ENCODE peak calls at places on chromosomes 4 and X, in eight cellular contexts. S is upper lobe of left lung, F is GM23338, I is HepG2, Q is K562, V is Panc1, P is GM12878, D is HCT116. R is an unnamed sample. For H3K4me1, the result is how much of the 10 kb centered on the place peaks cover.

GRCh38 chr4:146835096-146835495 is 110.6 kb downstream of the TTC29 start:
- ATAC-seq in F (no peak), Q (no peak), D (no peak), S (no peak), P (no peak), I (no peak), V (no peak), R (no peak)

GRCh38 chr4:45925809-45926208 is 198.0 kb downstream of the GABRG1 start:
- ATAC-seq in I (no peak), D (no peak), S (no peak), P (no peak), V (no peak), F (no peak), Q (no peak), R (no peak)

GRCh38 chrX:153526801-153527599 is 9.6 kb downstream of the ATP2B3 start:
- ATAC-seq in D (no peak), I (no peak), F (no peak), Q (no peak), S (no peak), V (no peak), P (no peak), R (no peak)

GRCh38 chrX:64976673-64977040 is 407 bp upstream of the ZC4H2 start:
- ATAC-seq in D (peak), P (no peak), V (no peak), I (no peak), F (peak), S (peak), Q (no peak), R (peak)

GRCh38 chr4:112813790-112814189 is 176.8 kb downstream of the LARP7 start:
- ATAC-seq in Q (no peak), V (no peak), D (no peak), P (peak), S (no peak), I (no peak), F (no peak), R (no peak)

GRCh38 chr4:168811207-168811606 is 198.8 kb downstream of the CBR4 start:
- ATAC-seq in P (no peak), F (no peak), V (no peak), S (no peak), D (no peak), Q (no peak), I (no peak), R (no peak)

GRCh38 chr4:186724048-186724860 is 598 bp upstream of the FAT1 start:
- ATAC-seq in S (peak), Q (peak), F (peak), D (no peak), I (peak), P (no peak), V (peak), R (peak)

GRCh38 chr4:73080789-73081188 is 11.3 kb upstream of the COX18 start:
- ATAC-seq in P (peak), D (no peak), Q (no peak), I (no peak), F (no peak), S (no peak), V (no peak), R (no peak)

GRCh38 chrX:71118985-71119535 is 664 bp downstream of the MED12 start:
- ATAC-seq in Q (peak), S (peak), I (peak), P (peak), D (peak), F (peak), V (peak), R (no peak)

GRCh38 chr4:11623726-11624037 is 195.0 kb upstream of the HS3ST1 start:
- ATAC-seq in S (no peak), P (peak), I (no peak), F (peak), V (no peak), Q (no peak), D (peak), R (no peak)

GRCh38 chrX:76454456-76454927 is 27.0 kb downstream of the MAGEE1 start:
- ATAC-seq in P (peak), F (peak), S (no peak), Q (no peak), V (no peak), I (peak), D (peak), R (no peak)

GRCh38 chr4:145103496-145103895 is 5.4 kb downstream of the ABCE1 start:
- ATAC-seq in F (no peak), V (no peak), S (no peak), I (no peak), D (no peak), P (peak), Q (no peak), R (no peak)

GRCh38 chr4:43999669-44000068 is 448.9 kb downstream of the KCTD8 start:
- ATAC-seq in P (no peak), V (no peak), D (no peak), Q (no peak), S (no peak), I (no peak), F (no peak), R (no peak)

GRCh38 chrX:9562851-9563250 is 98.0 kb downstream of the TBL1X start:
- ATAC-seq in V (peak), D (peak), F (no peak), P (no peak), I (peak), S (no peak), Q (no peak), R (peak)

GRCh38 chrX:15376956-15377355 is 7.3 kb downstream of the VEGFD start:
- ATAC-seq in I (no peak), P (no peak), Q (no peak), S (no peak), F (no peak), V (no peak), D (no peak), R (no peak)

GRCh38 chrX:39725928-39726619 is 371.7 kb downstream of the BCOR start:
- ATAC-seq in F (no peak), D (no peak), S (peak), I (no peak), V (no peak), P (no peak), Q (no peak), R (peak)

GRCh38 chr4:41509411-41510008 is 28.4 kb upstream of the LIMCH1 start:
- ATAC-seq in I (no peak), S (no peak), V (no peak), F (no peak), P (no peak), D (no peak), Q (no peak), R (no peak)

GRCh38 chr4:163332526-163333405 is at the start of gene NPY1R:
- ATAC-seq in D (peak), I (peak), S (peak), V (peak), P (peak), Q (peak), F (peak), R (peak)

GRCh38 chr4:167150587-167150986 is 83.7 kb downstream of the SPOCK3 start:
- ATAC-seq in P (no peak), V (no peak), Q (no peak), S (no peak), D (no peak), F (no peak), I (no peak), R (no peak)

GRCh38 chr4:112735474-112735951 is 98.6 kb downstream of the LARP7 start:
- ATAC-seq in S (no peak), I (no peak), D (no peak), F (no peak), P (peak), Q (no peak), V (no peak), R (no peak)

GRCh38 chr4:165369522-165369921 is 9.3 kb upstream of the CPE start:
- ATAC-seq in D (no peak), V (no peak), S (no peak), P (no peak), Q (no peak), F (no peak), I (peak), R (no peak)

GRCh38 chr4:146256328-146256727 is 42.0 kb downstream of the REELD1 start:
- ATAC-seq in F (no peak), Q (no peak), D (no peak), P (no peak), V (no peak), S (no peak), I (no peak), R (no peak)

GRCh38 chrX:115233497-115234219 is at the start of gene LRCH2:
- ATAC-seq in D (no peak), F (peak), P (peak), I (no peak), Q (no peak), S (peak), V (peak), R (peak)
- TF ChIP-seq POLR2AphosphoS5 in D (no peak), F (no peak), P (no peak), I (no peak), Q (no peak), S (no peak), V (no peak), R (no peak)

GRCh38 chr4:153314915-153315314 is 29.6 kb upstream of the MND1 start:
- ATAC-seq in P (no peak), F (no peak), V (no peak), Q (no peak), I (no peak), S (no peak), D (no peak), R (no peak)

GRCh38 chr4:153322791-153323190 is 21.7 kb upstream of the MND1 start:
- ATAC-seq in I (no peak), P (no peak), Q (peak), V (no peak), F (no peak), D (no peak), S (no peak), R (no peak)

DNA sequence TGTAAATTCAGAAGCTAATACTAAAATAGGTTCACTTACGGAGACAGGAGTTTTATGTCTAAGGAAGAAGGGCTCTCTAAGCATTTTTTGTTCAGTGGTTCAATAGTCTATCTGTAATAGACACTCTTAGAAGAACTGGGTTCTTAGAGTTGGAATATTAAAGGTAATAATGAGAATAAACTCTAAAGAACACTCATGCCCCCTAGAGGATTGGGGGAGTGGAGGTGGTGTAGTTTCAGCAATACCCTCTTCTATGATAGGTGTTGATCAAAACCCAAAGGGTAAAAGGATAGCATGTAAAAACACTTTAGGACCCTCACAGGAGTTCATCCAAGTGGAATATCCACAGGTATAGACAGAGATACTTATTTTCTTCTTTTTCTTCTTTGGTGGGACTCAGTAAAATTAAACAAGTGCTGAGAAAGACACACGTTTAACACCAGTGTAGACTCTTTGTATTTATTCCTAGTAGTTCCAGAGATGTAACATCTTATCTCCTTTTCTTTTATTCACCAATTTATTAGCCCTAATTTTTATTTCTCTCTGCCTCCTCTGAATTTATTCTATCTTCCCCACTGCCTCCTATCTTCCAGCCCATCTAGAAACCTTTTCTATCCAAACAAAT is 25.7 kb upstream of the MND1 start:
- ATAC-seq in Q (peak), V (peak), F (peak), P (peak), I (peak), S (peak), D (peak), R (peak)
- H3K4me1 ChIP-seq in Q (under half), V (under half), F (under half), P (under half), I (under half), S (under half), D (under half), R (under half)

GRCh38 chr4:6855692-6856297 is 53.8 kb upstream of the TBC1D14 start:
- ATAC-seq in I (no peak), F (no peak), V (no peak), P (peak), Q (peak), D (no peak), S (no peak), R (peak)

GRCh38 chr4:6858997-6859396 is 50.6 kb upstream of the TBC1D14 start:
- ATAC-seq in S (no peak), P (no peak), I (no peak), F (no peak), V (no peak), Q (no peak), D (no peak), R (no peak)

GRCh38 chr4:6857009-6857882 is 52.4 kb upstream of the TBC1D14 start:
- ATAC-seq in F (no peak), Q (peak), D (no peak), P (no peak), V (no peak), I (peak), S (no peak), R (peak)

GRCh38 chr4:6854098-6854744 is 55.4 kb upstream of the TBC1D14 start:
- ATAC-seq in I (no peak), F (no peak), P (peak), S (peak), D (no peak), Q (no peak), V (no peak), R (no peak)

DNA sequence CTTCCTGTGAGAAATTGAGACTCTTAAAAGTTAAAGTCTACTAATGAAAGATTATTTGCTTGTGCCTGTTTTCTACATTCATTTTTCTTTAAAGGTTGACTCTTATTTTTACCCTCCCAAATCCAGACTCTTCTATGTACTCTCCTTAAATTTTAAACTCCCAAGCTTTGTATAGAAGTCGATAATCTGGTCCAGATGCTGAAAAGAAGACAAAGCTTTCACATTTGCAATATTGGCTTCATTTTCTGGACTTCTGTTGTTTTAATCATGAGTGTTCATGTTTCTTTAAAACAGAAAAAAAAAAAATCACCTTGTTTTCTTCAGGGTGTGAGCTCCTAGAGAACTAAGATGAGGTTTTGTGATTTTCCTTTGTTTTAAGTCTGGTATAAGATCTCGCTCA is 53.2 kb upstream of the TBC1D14 start:
- ATAC-seq in V (no peak), F (no peak), P (no peak), S (no peak), Q (no peak), I (no peak), D (no peak), R (no peak)
- H3K4me3 ChIP-seq in V (no peak), F (no peak), P (no peak), S (no peak), Q (no peak), I (no peak), D (no peak), R (no peak)

DNA sequence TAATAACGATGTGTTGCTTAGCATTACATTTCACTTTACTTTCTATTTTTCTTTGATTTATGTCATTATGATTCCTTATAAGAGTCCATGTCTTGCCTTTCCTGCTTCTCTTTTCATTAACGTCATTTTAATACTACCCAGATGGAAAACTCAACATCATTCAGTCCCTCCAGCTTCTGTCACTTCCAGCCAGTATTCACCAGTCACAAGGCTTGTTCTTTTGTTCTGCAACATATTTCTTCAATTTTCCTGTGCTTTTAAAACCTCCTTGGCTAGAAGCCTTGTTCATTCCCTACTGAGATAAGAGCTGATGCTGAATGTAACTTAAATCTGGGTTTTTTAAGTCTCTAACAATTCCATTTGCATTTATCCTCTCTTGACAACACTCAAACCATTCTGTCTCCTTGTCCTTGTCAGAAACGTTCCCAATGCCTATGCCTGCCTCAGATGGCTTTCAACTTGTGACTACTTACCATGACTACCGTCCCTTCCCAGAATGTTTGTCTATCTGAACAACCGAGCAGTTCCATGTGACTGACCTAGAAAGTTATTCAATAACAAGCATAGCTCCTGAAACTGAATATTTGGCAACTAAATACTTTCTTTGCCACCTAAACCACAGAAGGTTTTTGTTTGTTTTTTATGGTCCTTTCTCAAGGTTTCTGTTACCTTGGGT is 682.9 kb upstream of the GALNTL6 start:
- ATAC-seq in S (no peak), F (no peak), V (no peak), I (no peak), D (no peak), P (peak), Q (no peak), R (no peak)
- TF ChIP-seq POLR2AphosphoS5 in S (no peak), F (no peak), V (no peak), I (no peak), D (no peak), P (no peak), Q (no peak), R (no peak)

GRCh38 chrX:110315541-110315940 is 2.3 kb downstream of the AMMECR1 start:
- ATAC-seq in P (peak), I (no peak), Q (peak), F (no peak), D (no peak), V (no peak), S (no peak), R (no peak)
- H3K4me1 ChIP-seq in P (under half), I (under half), Q (under half), F (half or more), D (under half), V (under half), S (under half), R (under half)

DNA sequence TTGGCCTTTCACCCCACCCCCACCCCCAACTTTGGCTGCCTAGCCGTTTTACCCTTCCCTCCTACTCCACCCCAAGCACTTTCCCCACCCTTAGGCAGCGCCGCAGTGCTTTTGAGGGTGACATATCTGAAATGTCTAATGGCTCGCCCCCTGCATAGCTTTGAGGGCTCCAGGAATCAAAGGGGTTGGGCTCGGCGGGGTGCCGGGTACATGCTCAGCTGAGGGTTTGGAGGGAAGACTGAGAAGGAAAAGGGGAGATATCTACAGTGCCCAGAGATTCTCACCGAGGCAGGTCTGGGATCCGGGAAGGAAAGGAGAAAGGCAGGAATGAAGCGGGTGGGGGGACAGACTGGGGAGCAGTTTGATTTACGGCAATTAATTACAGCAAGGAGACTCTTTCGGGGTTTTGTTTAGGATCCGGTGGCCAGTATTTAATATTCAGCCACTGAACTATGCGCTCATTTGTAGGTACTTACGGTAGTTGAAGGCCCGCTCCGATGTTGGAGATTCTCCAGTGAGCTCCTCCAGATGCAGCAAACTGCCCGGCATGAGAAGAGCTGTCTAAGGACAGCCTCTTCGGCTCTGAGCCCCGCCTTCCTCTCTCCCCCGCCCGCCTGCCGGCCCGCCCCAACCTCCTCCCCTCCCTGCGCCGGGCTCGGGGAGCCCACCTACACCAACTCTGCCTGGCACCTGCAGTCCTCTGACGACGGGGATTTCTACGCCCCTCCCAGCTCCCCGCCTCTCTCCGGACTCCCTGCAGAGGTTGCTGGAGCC is at the start of gene IGSF1:
- ATAC-seq in S (peak), V (peak), P (no peak), I (peak), F (peak), D (no peak), Q (peak), R (peak)
- H3K4me3 ChIP-seq in S (no peak), V (peak), P (no peak), I (peak), F (peak), D (no peak), Q (peak), R (peak)